ENCODE peak calls at places on chromosome 14, in six cellular contexts. S, K, G, X, E and N are unnamed samples. For H3K79me2, the result is how much of the 10 kb centered on the place peaks cover.

GRCh38 chr14:86450075-86450474 is 920.1 kb downstream of the FLRT2 start:
- DNase-seq in K (no peak), G (no peak), X (no peak), E (no peak), S (no peak), N (no peak)

GRCh38 chr14:35435177-35435576 is 30.6 kb upstream of the NFKBIA start:
- DNase-seq in G (no peak), K (no peak), E (no peak), X (peak), S (peak), N (no peak)

GRCh38 chr14:28754209-28754985 is 12.2 kb upstream of the FOXG1 start:
- DNase-seq in G (peak), S (peak), K (peak), E (peak), X (peak), N (peak)

GRCh38 chr14:92785601-92786426 is 8.3 kb upstream of the GOLGA5 start:
- DNase-seq in K (peak), G (peak), X (peak), E (peak), S (peak), N (no peak)

GRCh38 chr14:75334191-75335051 is 55.8 kb downstream of the FOS start:
- DNase-seq in G (no peak), S (no peak), E (no peak), K (no peak), X (no peak), N (no peak)

GRCh38 chr14:21136024-21136423 is 19.8 kb downstream of the OR5AU1 start:
- DNase-seq in G (no peak), X (no peak), K (peak), E (peak), S (peak), N (peak)

GRCh38 chr14:61514006-61514830 is 181.1 kb upstream of the HIF1A start:
- DNase-seq in G (no peak), K (no peak), X (peak), E (no peak), S (peak), N (no peak)

GRCh38 chr14:66651536-66652220 is 143.7 kb downstream of the GPHN start:
- DNase-seq in E (peak), S (no peak), K (no peak), X (no peak), G (no peak), N (no peak)

GRCh38 chr14:22086149-22086548 is 412.5 kb upstream of the OR4E1 start:
- DNase-seq in X (no peak), G (no peak), E (no peak), K (no peak), S (no peak), N (no peak)

GRCh38 chr14:22417914-22418313 is 171.1 kb downstream of the DAD1 start:
- DNase-seq in G (no peak), K (no peak), E (no peak), S (no peak), X (no peak), N (no peak)

GRCh38 chr14:99910337-99911268 is 117.4 kb downstream of the EML1 start:
- DNase-seq in K (no peak), E (no peak), G (no peak), S (peak), X (peak), N (peak)

GRCh38 chr14:21055473-21056117 is 2.0 kb upstream of the RNASE8 start:
- DNase-seq in X (no peak), S (no peak), K (peak), G (no peak), E (no peak), N (no peak)

GRCh38 chr14:81009339-81009738 is 53.9 kb downstream of the TSHR start:
- DNase-seq in E (no peak), X (no peak), G (no peak), K (no peak), S (no peak), N (no peak)

GRCh38 chr14:51318777-51319176 is 78.7 kb downstream of the TMX1 start:
- DNase-seq in S (peak), X (no peak), G (no peak), K (no peak), E (peak), N (no peak)

GRCh38 chr14:86799244-86799647 is 1193.7 kb downstream of the GALC start:
- DNase-seq in K (no peak), G (no peak), X (peak), E (no peak), S (peak), N (no peak)

GRCh38 chr14:26522985-26523384 is 74.8 kb downstream of the NOVA1 start:
- DNase-seq in K (no peak), E (no peak), G (no peak), X (no peak), S (peak), N (no peak)

GRCh38 chr14:64915797-64916196 is 1.5 kb downstream of the CHURC1 start:
- DNase-seq in G (no peak), K (no peak), E (no peak), S (no peak), X (no peak), N (no peak)

GRCh38 chr14:64918216-64918615 is 4.0 kb downstream of the CHURC1 start:
- DNase-seq in E (no peak), S (peak), K (no peak), G (no peak), X (no peak), N (no peak)

GRCh38 chr14:64914237-64914971 is at the start of gene CHURC1:
- DNase-seq in S (peak), X (peak), G (peak), K (peak), E (peak), N (peak)

GRCh38 chr14:64912256-64912655 is 2.0 kb upstream of the CHURC1 start:
- DNase-seq in G (no peak), K (no peak), E (no peak), X (no peak), S (peak), N (no peak)

GRCh38 chr14:64915025-64915424 is 770 bp downstream of the CHURC1 start:
- DNase-seq in G (no peak), S (no peak), K (no peak), X (no peak), E (no peak), N (no peak)
- H3K79me2 ChIP-seq in G (under half), S (under half), K (under half), X (half or more), E (under half), N (under half)

GRCh38 chr14:69580009-69580577 is 5.4 kb upstream of the CCDC177 start:
- DNase-seq in X (peak), E (peak), S (peak), K (peak), G (peak), N (peak)
- H2AFZ ChIP-seq in X (no peak), E (no peak), S (no peak), K (no peak), G (no peak), N (no peak)

DNA sequence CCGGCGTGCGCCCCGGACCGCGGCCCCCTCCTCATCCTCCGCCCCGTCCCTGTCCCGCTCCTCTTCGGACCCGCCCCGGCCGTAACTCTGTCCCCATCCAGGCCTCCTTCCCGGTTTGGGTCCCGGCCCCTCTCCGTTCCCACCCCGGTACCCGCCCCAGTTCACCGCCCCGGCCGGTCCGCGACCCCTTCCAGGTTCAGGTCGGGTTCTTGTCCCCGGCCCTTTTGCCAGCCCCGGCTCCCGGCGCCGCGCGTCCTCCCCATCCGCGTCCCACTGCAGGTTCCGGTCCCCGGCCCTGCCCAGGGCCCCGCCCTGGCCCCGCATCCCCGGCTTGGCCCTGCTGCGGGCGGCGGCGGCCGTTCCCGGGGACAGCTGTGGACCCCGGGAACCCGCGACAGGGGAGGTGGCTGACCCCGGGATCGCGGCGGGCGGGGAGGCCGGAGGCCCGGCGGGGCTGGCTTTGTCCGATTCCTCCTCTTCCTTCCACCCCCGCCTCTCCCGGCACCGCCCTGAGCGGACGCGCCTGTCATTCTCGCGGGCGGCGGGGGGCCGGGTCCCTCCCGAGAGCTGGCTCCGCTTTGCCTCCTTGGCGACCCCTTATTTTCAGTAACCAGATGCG is 601 bp downstream of the KLC1 start:
- DNase-seq in K (peak), G (peak), S (peak), X (peak), E (no peak), N (peak)
- H3K79me2 ChIP-seq in K (half or more), G (under half), S (half or more), X (half or more), E (half or more), N (half or more)

GRCh38 chr14:23568021-23568599 is 519 bp upstream of the AP1G2 start:
- DNase-seq in G (no peak), X (no peak), E (no peak), S (no peak), K (no peak), N (no peak)
- H2AFZ ChIP-seq in G (no peak), X (peak), E (peak), S (no peak), K (no peak), N (no peak)

GRCh38 chr14:104868060-104868740 is 3.1 kb downstream of the CEP170B start:
- DNase-seq in E (no peak), S (no peak), X (no peak), K (no peak), G (no peak), N (peak)

GRCh38 chr14:104871145-104871655 is 6.1 kb downstream of the CEP170B start:
- DNase-seq in X (no peak), E (no peak), G (no peak), S (no peak), K (no peak), N (no peak)

GRCh38 chr14:104870368-104871144 is 5.5 kb downstream of the CEP170B start:
- DNase-seq in E (no peak), G (peak), K (peak), S (no peak), X (no peak), N (peak)

GRCh38 chr14:104868811-104869572 is 3.9 kb downstream of the CEP170B start:
- DNase-seq in X (no peak), E (no peak), G (no peak), S (no peak), K (no peak), N (no peak)

GRCh38 chr14:104869669-104870367 is 4.8 kb downstream of the CEP170B start:
- DNase-seq in G (no peak), X (no peak), S (peak), E (no peak), K (no peak), N (no peak)
- H3K79me2 ChIP-seq in G (under half), X (half or more), S (under half), E (under half), K (under half), N (under half)

DNA sequence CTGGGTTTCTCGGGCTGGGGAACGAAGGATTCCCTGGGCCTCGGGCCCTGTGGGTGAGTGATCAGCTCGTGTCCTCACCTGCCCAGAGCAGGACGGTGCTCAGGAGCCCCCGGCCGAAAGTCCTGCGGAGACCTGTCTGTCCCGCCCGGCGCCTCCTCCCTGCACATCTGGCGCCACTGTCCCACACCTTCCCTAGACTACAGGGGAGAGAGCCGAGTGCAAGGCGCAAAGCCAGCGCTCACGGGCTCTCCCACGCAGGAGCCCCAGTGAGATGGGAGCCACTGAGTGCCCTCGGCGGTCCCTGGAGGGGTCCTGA is 13.1 kb upstream of the TEX22 start:
- DNase-seq in E (no peak), X (no peak), S (no peak), K (no peak), G (peak), N (no peak)
- H2AFZ ChIP-seq in E (no peak), X (no peak), S (no peak), K (no peak), G (no peak), N (no peak)

GRCh38 chr14:72849222-72849621 is 44.7 kb downstream of the DPF3 start:
- DNase-seq in E (no peak), X (no peak), G (no peak), S (no peak), K (no peak), N (no peak)

GRCh38 chr14:72850360-72850759 is 43.5 kb downstream of the DPF3 start:
- DNase-seq in K (no peak), E (no peak), S (no peak), X (no peak), G (no peak), N (no peak)

GRCh38 chr14:72855913-72856312 is 38.0 kb downstream of the DPF3 start:
- DNase-seq in G (no peak), S (peak), E (no peak), X (peak), K (no peak), N (no peak)

GRCh38 chr14:72851660-72852059 is 42.2 kb downstream of the DPF3 start:
- DNase-seq in G (no peak), E (no peak), K (no peak), S (no peak), X (no peak), N (no peak)

GRCh38 chr14:72852194-72852593 is 41.7 kb downstream of the DPF3 start:
- DNase-seq in S (no peak), K (no peak), E (no peak), G (no peak), X (no peak), N (no peak)
- H3K79me2 ChIP-seq in S (under half), K (under half), E (under half), G (under half), X (under half), N (under half)

GRCh38 chr14:103188691-103189480 is 65.6 kb downstream of the TNFAIP2 start:
- DNase-seq in S (no peak), X (no peak), K (peak), G (peak), E (peak), N (peak)

GRCh38 chr14:103186241-103186835 is 63.1 kb downstream of the TNFAIP2 start:
- DNase-seq in X (no peak), E (no peak), K (no peak), G (no peak), S (no peak), N (peak)

GRCh38 chr14:103185051-103186027 is 62.1 kb downstream of the TNFAIP2 start:
- DNase-seq in G (no peak), E (peak), K (peak), X (peak), S (no peak), N (peak)

GRCh38 chr14:103187911-103188310 is 64.7 kb downstream of the TNFAIP2 start:
- DNase-seq in G (no peak), E (no peak), X (no peak), S (no peak), K (no peak), N (no peak)

DNA sequence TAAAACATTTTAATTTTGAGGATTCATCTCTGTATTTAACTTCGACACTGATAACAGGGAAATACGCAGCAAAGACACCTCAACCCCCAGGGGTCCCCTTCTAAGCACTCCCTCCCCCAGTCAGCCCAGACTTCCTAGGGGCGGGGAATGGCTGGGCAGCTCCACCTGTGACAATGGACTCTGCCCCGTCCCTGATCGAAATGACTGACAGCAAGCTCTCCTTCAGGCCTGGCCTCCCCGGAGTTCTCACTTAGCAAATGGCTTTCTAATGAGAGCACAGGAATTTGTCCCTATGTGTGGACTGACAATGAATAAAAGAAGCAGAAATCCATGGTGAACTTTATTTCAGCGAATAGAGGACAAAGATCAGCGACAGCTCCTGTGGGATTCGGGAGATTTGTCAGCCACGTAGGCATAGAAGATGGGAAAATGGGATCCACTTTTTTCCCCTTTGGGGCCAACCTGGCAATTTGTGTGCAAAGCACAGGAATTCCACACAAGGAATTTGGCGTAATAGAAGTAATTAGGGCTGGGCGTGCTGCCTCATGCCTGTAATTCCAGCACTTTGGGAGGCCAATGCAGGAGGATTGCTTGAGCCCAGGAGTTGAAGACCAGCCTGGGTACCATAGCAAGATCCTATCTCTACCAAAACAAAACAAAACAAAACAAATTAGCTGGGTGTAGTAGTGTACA is 63.8 kb downstream of the TNFAIP2 start:
- DNase-seq in G (peak), K (peak), E (no peak), S (no peak), X (no peak), N (peak)
- H2AFZ ChIP-seq in G (no peak), K (no peak), E (no peak), S (no peak), X (no peak), N (no peak)

GRCh38 chr14:59253527-59253926 is 65.1 kb downstream of the DAAM1 start:
- DNase-seq in S (no peak), K (no peak), E (no peak), G (no peak), X (no peak), N (no peak)

GRCh38 chr14:59251811-59252771 is 63.6 kb downstream of the DAAM1 start:
- DNase-seq in X (no peak), G (no peak), E (no peak), K (peak), S (peak), N (peak)

GRCh38 chr14:59254911-59255545 is 66.6 kb downstream of the DAAM1 start:
- DNase-seq in K (no peak), X (no peak), E (peak), G (no peak), S (peak), N (no peak)

GRCh38 chr14:59254146-59254910 is 65.9 kb downstream of the DAAM1 start:
- DNase-seq in S (peak), E (peak), K (no peak), X (peak), G (no peak), N (no peak)

GRCh38 chr14:59252772-59253500 is 64.5 kb downstream of the DAAM1 start:
- DNase-seq in E (no peak), X (no peak), S (peak), K (no peak), G (no peak), N (no peak)
- H3K79me2 ChIP-seq in E (under half), X (half or more), S (under half), K (under half), G (under half), N (under half)

GRCh38 chr14:55425091-55425490 is 13.5 kb upstream of the ATG14 start:
- DNase-seq in E (no peak), G (no peak), X (no peak), K (no peak), S (no peak), N (no peak)
- H2AFZ ChIP-seq in E (no peak), G (no peak), X (no peak), K (no peak), S (no peak), N (no peak)